ENCODE peak calls at places on chromosomes 2 and 18, in four cellular contexts. One of them, this sample, is unnamed.

GRCh38 chr2:161044095-161044874 is 115.9 kb upstream of the TANK start:
- DNase-seq in thoracic aorta: no peak
- DNase-seq in GM12878: no peak
- DNase-seq in lower lobe of right lung: no peak
- DNase-seq in this sample: no peak

GRCh38 chr2:241768251-241768711 is 8.3 kb upstream of the GAL3ST2 start:
- DNase-seq in lower lobe of right lung: no peak
- DNase-seq in GM12878: no peak
- DNase-seq in thoracic aorta: no peak
- DNase-seq in this sample: no peak

GRCh38 chr2:86038291-86039081 is 67.2 kb downstream of the POLR1A start:
- DNase-seq in lower lobe of right lung: no peak
- DNase-seq in GM12878: no peak
- DNase-seq in thoracic aorta: no peak
- DNase-seq in this sample: no peak

GRCh38 chr2:172462393-172463381 is 35.3 kb downstream of the ITGA6 start:
- DNase-seq in thoracic aorta: no peak
- DNase-seq in GM12878: peak
- DNase-seq in lower lobe of right lung: no peak
- DNase-seq in this sample: peak

GRCh38 chr2:150698016-150698661 is 210.7 kb upstream of the RND3 start:
- DNase-seq in GM12878: no peak
- DNase-seq in thoracic aorta: no peak
- DNase-seq in lower lobe of right lung: no peak
- DNase-seq in this sample: no peak

GRCh38 chr18:62852851-62853250 is 137.5 kb downstream of the PHLPP1 start:
- DNase-seq in GM12878: no peak
- DNase-seq in lower lobe of right lung: no peak
- DNase-seq in thoracic aorta: no peak
- DNase-seq in this sample: no peak

GRCh38 chr2:111664451-111664850 is 219.5 kb downstream of the ANAPC1 start:
- DNase-seq in GM12878: no peak
- DNase-seq in lower lobe of right lung: no peak
- DNase-seq in thoracic aorta: no peak
- DNase-seq in this sample: no peak

GRCh38 chr2:168528469-168528868 is 72.4 kb downstream of the CERS6 start:
- DNase-seq in lower lobe of right lung: no peak
- DNase-seq in thoracic aorta: no peak
- DNase-seq in GM12878: no peak
- DNase-seq in this sample: no peak

GRCh38 chr18:48675912-48676311 is 137.1 kb downstream of the CTIF start:
- DNase-seq in thoracic aorta: peak
- DNase-seq in lower lobe of right lung: no peak
- DNase-seq in GM12878: no peak
- DNase-seq in this sample: no peak

GRCh38 chr2:183671233-183671632 is 547.0 kb downstream of the NUP35 start:
- DNase-seq in lower lobe of right lung: no peak
- DNase-seq in GM12878: no peak
- DNase-seq in thoracic aorta: no peak
- DNase-seq in this sample: no peak

GRCh38 chr2:241803387-241804325 is 5.3 kb upstream of the NEU4 start:
- DNase-seq in lower lobe of right lung: peak
- DNase-seq in thoracic aorta: no peak
- DNase-seq in GM12878: no peak
- DNase-seq in this sample: peak

GRCh38 chr2:121999273-121999672 is 243.8 kb downstream of the TSN start:
- DNase-seq in lower lobe of right lung: no peak
- DNase-seq in GM12878: no peak
- DNase-seq in thoracic aorta: no peak
- DNase-seq in this sample: no peak

GRCh38 chr2:19046986-19047780 is 311.2 kb downstream of the OSR1 start:
- DNase-seq in lower lobe of right lung: no peak
- DNase-seq in thoracic aorta: no peak
- DNase-seq in GM12878: peak
- DNase-seq in this sample: peak

GRCh38 chr2:29528891-29529520 is 392.4 kb downstream of the ALK start:
- DNase-seq in lower lobe of right lung: peak
- DNase-seq in thoracic aorta: no peak
- DNase-seq in GM12878: no peak
- DNase-seq in this sample: no peak

GRCh38 chr18:136433-136832 is 21.9 kb upstream of the USP14 start:
- DNase-seq in GM12878: no peak
- DNase-seq in thoracic aorta: no peak
- DNase-seq in lower lobe of right lung: no peak
- DNase-seq in this sample: no peak

GRCh38 chr18:58569490-58569911 is 59.4 kb downstream of the ALPK2 start:
- DNase-seq in thoracic aorta: no peak
- DNase-seq in lower lobe of right lung: no peak
- DNase-seq in GM12878: no peak
- DNase-seq in this sample: no peak

GRCh38 chr2:128169497-128169896 is 78.5 kb downstream of the UGGT1 start:
- DNase-seq in lower lobe of right lung: no peak
- DNase-seq in thoracic aorta: no peak
- DNase-seq in GM12878: no peak
- DNase-seq in this sample: no peak

GRCh38 chr2:96906719-96907404 is 37.0 kb upstream of the SEMA4C start:
- DNase-seq in GM12878: no peak
- DNase-seq in lower lobe of right lung: no peak
- DNase-seq in thoracic aorta: peak
- DNase-seq in this sample: no peak

GRCh38 chr2:12819721-12820120 is 103.0 kb downstream of the TRIB2 start:
- DNase-seq in GM12878: no peak
- DNase-seq in lower lobe of right lung: no peak
- DNase-seq in thoracic aorta: no peak
- DNase-seq in this sample: no peak

GRCh38 chr2:8539743-8540551 is 141.9 kb upstream of the ID2 start:
- DNase-seq in lower lobe of right lung: peak
- DNase-seq in GM12878: no peak
- DNase-seq in thoracic aorta: no peak
- DNase-seq in this sample: no peak

GRCh38 chr18:61699397-61700090 is 193.3 kb downstream of the RNF152 start:
- DNase-seq in GM12878: no peak
- DNase-seq in thoracic aorta: no peak
- DNase-seq in lower lobe of right lung: no peak
- DNase-seq in this sample: no peak

GRCh38 chr2:240901986-240902614 is 4.0 kb upstream of the CROCC2 start:
- DNase-seq in lower lobe of right lung: peak
- DNase-seq in GM12878: no peak
- DNase-seq in thoracic aorta: no peak
- DNase-seq in this sample: no peak

GRCh38 chr2:105299290-105299689 is 30.2 kb downstream of the TGFBRAP1 start:
- DNase-seq in GM12878: no peak
- DNase-seq in thoracic aorta: no peak
- DNase-seq in lower lobe of right lung: no peak
- DNase-seq in this sample: no peak

GRCh38 chr2:169438476-169438875 is 40.8 kb upstream of the BBS5 start:
- DNase-seq in lower lobe of right lung: no peak
- DNase-seq in thoracic aorta: no peak
- DNase-seq in GM12878: no peak
- DNase-seq in this sample: no peak

GRCh38 chr18:25921677-25922421 is 168.6 kb downstream of the SS18 start:
- DNase-seq in thoracic aorta: no peak
- DNase-seq in lower lobe of right lung: no peak
- DNase-seq in GM12878: peak
- DNase-seq in this sample: peak

GRCh38 chr2:240965905-240966456 is 32.4 kb upstream of the SNED1 start:
- DNase-seq in GM12878: no peak
- DNase-seq in thoracic aorta: no peak
- DNase-seq in lower lobe of right lung: peak
- DNase-seq in this sample: no peak

GRCh38 chr2:218860950-218861381 is 1.4 kb downstream of the WNT6 start:
- DNase-seq in GM12878: no peak
- DNase-seq in lower lobe of right lung: no peak
- DNase-seq in thoracic aorta: no peak
- DNase-seq in this sample: no peak

GRCh38 chr2:112001136-112001764 is 53.8 kb upstream of the TMEM87B start:
- DNase-seq in GM12878: peak
- DNase-seq in lower lobe of right lung: no peak
- DNase-seq in thoracic aorta: no peak
- DNase-seq in this sample: no peak

DNA sequence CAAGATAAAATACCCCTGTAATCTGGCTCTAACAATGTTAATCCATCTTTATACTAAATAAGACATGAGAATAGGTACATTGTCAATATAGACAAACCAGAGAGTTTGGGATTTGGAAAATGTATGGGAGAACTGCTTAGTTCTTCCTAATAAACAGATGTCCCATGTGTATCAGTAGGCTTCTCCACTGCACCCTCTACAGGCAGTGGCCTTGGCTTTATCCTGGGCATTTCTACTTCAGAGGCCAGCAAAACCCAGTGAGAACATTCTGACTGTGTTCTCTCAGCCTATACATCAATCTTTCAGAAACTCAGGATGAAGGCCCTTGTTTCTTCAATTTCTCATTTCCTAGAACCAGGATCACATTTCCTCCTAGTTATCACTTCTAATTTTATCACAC is 1167.5 kb upstream of the ACVR2A start:
- DNase-seq in lower lobe of right lung: no peak
- DNase-seq in thoracic aorta: no peak
- DNase-seq in GM12878: no peak
- DNase-seq in this sample: no peak
- TF ChIP-seq CTCF in lower lobe of right lung: no peak
- TF ChIP-seq CTCF in thoracic aorta: no peak
- TF ChIP-seq CTCF in GM12878: no peak
- TF ChIP-seq CTCF in this sample: peak

DNA sequence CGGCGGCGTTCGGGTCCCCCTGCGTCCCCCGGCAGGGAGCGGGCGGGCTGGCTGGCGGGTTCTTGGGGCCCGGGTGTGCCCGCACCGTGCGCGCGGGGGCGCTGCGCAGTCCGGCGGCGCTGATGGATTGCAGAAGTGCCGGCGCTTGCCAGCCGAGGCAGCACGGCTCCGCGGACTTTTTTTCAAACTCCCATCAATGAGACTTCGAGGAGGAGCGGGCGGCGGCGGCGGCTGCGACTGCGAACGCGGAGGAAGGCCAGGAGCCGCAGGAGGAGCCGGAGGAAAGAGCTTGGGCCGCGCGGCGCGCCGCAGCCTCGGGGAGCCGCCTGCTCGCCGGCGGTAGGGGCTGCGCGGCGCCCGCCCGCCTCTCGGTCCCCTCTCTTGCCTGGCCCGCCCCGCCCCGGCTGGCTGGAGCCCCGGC is at the start of gene GLI2:
- DNase-seq in GM12878: no peak
- DNase-seq in lower lobe of right lung: peak
- DNase-seq in thoracic aorta: no peak
- DNase-seq in this sample: peak
- H3K4me3 ChIP-seq in GM12878: no peak
- H3K4me3 ChIP-seq in lower lobe of right lung: peak
- H3K4me3 ChIP-seq in thoracic aorta: peak
- H3K4me3 ChIP-seq in this sample: no peak

GRCh38 chr2:37026050-37026449 is 58.1 kb downstream of the HEATR5B start:
- DNase-seq in GM12878: no peak
- DNase-seq in thoracic aorta: no peak
- DNase-seq in lower lobe of right lung: no peak
- DNase-seq in this sample: no peak
- TF ChIP-seq CTCF in GM12878: peak
- TF ChIP-seq CTCF in thoracic aorta: no peak
- TF ChIP-seq CTCF in lower lobe of right lung: no peak
- TF ChIP-seq CTCF in this sample: peak

DNA sequence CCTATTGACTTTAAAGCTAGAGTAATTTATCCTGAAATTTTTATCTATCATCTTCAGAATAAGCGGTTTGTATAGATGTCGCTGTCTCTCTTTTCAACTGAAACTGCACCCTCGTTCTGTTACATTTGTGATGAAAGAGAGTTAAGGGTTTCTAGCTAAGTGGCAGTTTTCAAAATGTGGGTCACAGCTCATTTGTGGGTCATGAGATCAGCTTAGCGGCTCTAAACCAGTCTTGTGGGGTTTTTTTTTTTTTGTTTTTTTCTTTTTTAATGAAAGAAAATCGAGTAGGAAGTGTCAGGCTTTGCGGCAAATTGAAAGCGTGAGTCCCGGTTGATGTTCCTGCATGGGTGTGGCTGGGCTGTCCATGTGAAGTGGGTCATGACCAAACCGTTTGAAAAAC is 31.2 kb downstream of the SALL3 start:
- DNase-seq in GM12878: no peak
- DNase-seq in thoracic aorta: no peak
- DNase-seq in lower lobe of right lung: no peak
- DNase-seq in this sample: no peak
- H3K4me3 ChIP-seq in GM12878: no peak
- H3K4me3 ChIP-seq in thoracic aorta: no peak
- H3K4me3 ChIP-seq in lower lobe of right lung: no peak
- H3K4me3 ChIP-seq in this sample: no peak

DNA sequence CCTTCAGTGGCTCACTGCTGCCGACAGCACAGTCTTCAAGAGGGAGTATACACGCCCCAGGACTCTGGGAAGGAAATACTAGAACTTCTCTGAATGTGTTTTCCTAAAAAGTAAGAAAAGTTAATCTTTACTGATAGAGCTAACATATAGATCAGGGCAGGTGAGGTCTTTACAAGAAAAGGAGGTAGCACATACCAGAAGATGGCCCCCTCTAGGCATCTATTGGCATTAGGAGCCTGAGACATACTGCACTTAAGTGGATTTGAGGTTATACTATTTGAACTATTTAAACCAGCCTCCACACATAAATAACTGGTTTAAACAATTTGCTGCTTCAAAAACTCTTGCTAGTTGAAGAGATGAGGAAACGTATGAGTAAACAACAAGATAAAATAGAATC is 406.1 kb downstream of the SETBP1 start:
- DNase-seq in GM12878: no peak
- DNase-seq in lower lobe of right lung: no peak
- DNase-seq in thoracic aorta: no peak
- DNase-seq in this sample: no peak
- TF ChIP-seq CTCF in GM12878: peak
- TF ChIP-seq CTCF in lower lobe of right lung: no peak
- TF ChIP-seq CTCF in thoracic aorta: no peak
- TF ChIP-seq CTCF in this sample: no peak

GRCh38 chr2:68736086-68736485 is 1.5 kb downstream of the ARHGAP25 start:
- DNase-seq in GM12878: no peak
- DNase-seq in lower lobe of right lung: no peak
- DNase-seq in thoracic aorta: no peak
- DNase-seq in this sample: no peak

GRCh38 chr2:68732533-68732932 is 2.1 kb upstream of the ARHGAP25 start:
- DNase-seq in GM12878: no peak
- DNase-seq in lower lobe of right lung: no peak
- DNase-seq in thoracic aorta: no peak
- DNase-seq in this sample: no peak

GRCh38 chr2:68734176-68734575 is 435 bp upstream of the ARHGAP25 start:
- DNase-seq in GM12878: no peak
- DNase-seq in lower lobe of right lung: no peak
- DNase-seq in thoracic aorta: no peak
- DNase-seq in this sample: no peak

GRCh38 chr2:68733365-68733764 is 1.2 kb upstream of the ARHGAP25 start:
- DNase-seq in GM12878: no peak
- DNase-seq in thoracic aorta: no peak
- DNase-seq in lower lobe of right lung: no peak
- DNase-seq in this sample: no peak

GRCh38 chr2:68734688-68735525 is at the start of gene ARHGAP25:
- DNase-seq in thoracic aorta: no peak
- DNase-seq in GM12878: peak
- DNase-seq in lower lobe of right lung: no peak
- DNase-seq in this sample: peak
- H3K4me3 ChIP-seq in thoracic aorta: peak
- H3K4me3 ChIP-seq in GM12878: peak
- H3K4me3 ChIP-seq in lower lobe of right lung: peak
- H3K4me3 ChIP-seq in this sample: peak

This sample was measured in GM06990.